ENCODE peak calls at places on chromosomes 16 and 17, in eight cellular contexts. One of them, this sample, is unnamed.
A peak's percentile ranks its signal among the peaks of the same experiment; 100 is the strongest.

GRCh38 chr17:57911834-57912673 is 43.2 kb downstream of the CUEDC1 start:
- DNase-seq in CD8-positive, alpha-beta T cell: no peak
- DNase-seq in cardiac fibroblast: peak; percentile 67
- DNase-seq in dorsolateral prefrontal cortex: peak; percentile 59
- DNase-seq in A673: peak; percentile 61
- DNase-seq in AG10803: peak; percentile 79
- DNase-seq in esophagus squamous epithelium: no peak
- DNase-seq in foreskin fibroblast: peak; percentile 63
- DNase-seq in this sample: peak; percentile 50

GRCh38 chr17:64006361-64007088 is 8.4 kb downstream of the PRR29 start:
- DNase-seq in esophagus squamous epithelium: no peak
- DNase-seq in dorsolateral prefrontal cortex: no peak
- DNase-seq in CD8-positive, alpha-beta T cell: no peak
- DNase-seq in cardiac fibroblast: peak; percentile 70
- DNase-seq in foreskin fibroblast: no peak
- DNase-seq in AG10803: no peak
- DNase-seq in A673: no peak
- DNase-seq in this sample: peak; percentile 39

GRCh38 chr17:1998426-1998784 is 26.7 kb downstream of the RTN4RL1 start:
- DNase-seq in dorsolateral prefrontal cortex: no peak
- DNase-seq in AG10803: peak; percentile 8
- DNase-seq in A673: no peak
- DNase-seq in foreskin fibroblast: peak; percentile 36
- DNase-seq in esophagus squamous epithelium: no peak
- DNase-seq in CD8-positive, alpha-beta T cell: no peak
- DNase-seq in cardiac fibroblast: no peak
- DNase-seq in this sample: no peak

GRCh38 chr17:78197147-78197830 is 10.1 kb downstream of the AFMID start:
- DNase-seq in AG10803: no peak
- DNase-seq in A673: no peak
- DNase-seq in CD8-positive, alpha-beta T cell: no peak
- DNase-seq in foreskin fibroblast: no peak
- DNase-seq in cardiac fibroblast: no peak
- DNase-seq in esophagus squamous epithelium: no peak
- DNase-seq in dorsolateral prefrontal cortex: peak; percentile 76
- DNase-seq in this sample: no peak

GRCh38 chr17:68290955-68291835 is at the start of the genes ARSG and SLC16A6:
- DNase-seq in AG10803: no peak
- DNase-seq in CD8-positive, alpha-beta T cell: peak; percentile 81
- DNase-seq in cardiac fibroblast: peak; percentile 44
- DNase-seq in esophagus squamous epithelium: no peak
- DNase-seq in foreskin fibroblast: peak; percentile 84
- DNase-seq in dorsolateral prefrontal cortex: peak; percentile 75
- DNase-seq in A673: peak; percentile 76
- DNase-seq in this sample: no peak

GRCh38 chr17:61401280-61402072 is 1.8 kb downstream of the TBX2 start:
- DNase-seq in dorsolateral prefrontal cortex: no peak
- DNase-seq in foreskin fibroblast: peak; percentile 74
- DNase-seq in A673: no peak
- DNase-seq in CD8-positive, alpha-beta T cell: no peak
- DNase-seq in cardiac fibroblast: peak; percentile 53
- DNase-seq in AG10803: no peak
- DNase-seq in esophagus squamous epithelium: no peak
- DNase-seq in this sample: no peak

GRCh38 chr17:732788-733720 is 658 bp downstream of the TLCD3A start:
- DNase-seq in A673: peak; percentile 33
- DNase-seq in CD8-positive, alpha-beta T cell: no peak
- DNase-seq in esophagus squamous epithelium: no peak
- DNase-seq in AG10803: peak; percentile 44
- DNase-seq in dorsolateral prefrontal cortex: peak; percentile 66
- DNase-seq in foreskin fibroblast: peak; percentile 67
- DNase-seq in cardiac fibroblast: peak; percentile 51
- DNase-seq in this sample: peak; percentile 44

GRCh38 chr16:68737046-68737729 is at the start of gene CDH1:
- DNase-seq in AG10803: no peak
- DNase-seq in CD8-positive, alpha-beta T cell: peak; percentile 10
- DNase-seq in esophagus squamous epithelium: no peak
- DNase-seq in A673: no peak
- DNase-seq in foreskin fibroblast: no peak
- DNase-seq in dorsolateral prefrontal cortex: no peak
- DNase-seq in cardiac fibroblast: no peak
- DNase-seq in this sample: no peak

GRCh38 chr16:4847774-4848587 is 700 bp downstream of the UBN1 start:
- DNase-seq in dorsolateral prefrontal cortex: peak; percentile 19
- DNase-seq in AG10803: peak; percentile 65
- DNase-seq in foreskin fibroblast: peak; percentile 82
- DNase-seq in CD8-positive, alpha-beta T cell: peak; percentile 13
- DNase-seq in A673: peak; percentile 70
- DNase-seq in cardiac fibroblast: peak; percentile 85
- DNase-seq in esophagus squamous epithelium: no peak
- DNase-seq in this sample: peak; percentile 85

GRCh38 chr16:67516296-67517177 is 12.1 kb upstream of the RIPOR1 start:
- DNase-seq in A673: no peak
- DNase-seq in esophagus squamous epithelium: no peak
- DNase-seq in AG10803: peak; percentile 57
- DNase-seq in dorsolateral prefrontal cortex: no peak
- DNase-seq in foreskin fibroblast: peak; percentile 66
- DNase-seq in CD8-positive, alpha-beta T cell: no peak
- DNase-seq in cardiac fibroblast: peak; percentile 32
- DNase-seq in this sample: peak; percentile 73

GRCh38 chr17:28950017-28950751 is 1.1 kb downstream of the PHF12 start:
- DNase-seq in AG10803: peak; percentile 32
- DNase-seq in CD8-positive, alpha-beta T cell: peak; percentile 40
- DNase-seq in foreskin fibroblast: peak; percentile 70
- DNase-seq in cardiac fibroblast: peak; percentile 47
- DNase-seq in esophagus squamous epithelium: no peak
- DNase-seq in dorsolateral prefrontal cortex: no peak
- DNase-seq in A673: peak; percentile 77
- DNase-seq in this sample: peak; percentile 40

GRCh38 chr17:72117748-72118587 is 2.9 kb upstream of the SOX9 start:
- DNase-seq in A673: no peak
- DNase-seq in cardiac fibroblast: no peak
- DNase-seq in AG10803: no peak
- DNase-seq in CD8-positive, alpha-beta T cell: no peak
- DNase-seq in esophagus squamous epithelium: no peak
- DNase-seq in foreskin fibroblast: peak; percentile 48
- DNase-seq in dorsolateral prefrontal cortex: no peak
- DNase-seq in this sample: no peak

GRCh38 chr17:19460695-19461094 is 49.7 kb downstream of the RNF112 start:
- DNase-seq in cardiac fibroblast: no peak
- DNase-seq in CD8-positive, alpha-beta T cell: no peak
- DNase-seq in esophagus squamous epithelium: no peak
- DNase-seq in AG10803: peak; percentile 11
- DNase-seq in foreskin fibroblast: peak; percentile 24
- DNase-seq in dorsolateral prefrontal cortex: no peak
- DNase-seq in A673: no peak
- DNase-seq in this sample: peak; percentile 38

GRCh38 chr17:47978324-47978723 is 7.4 kb downstream of the CDK5RAP3 start:
- DNase-seq in esophagus squamous epithelium: no peak
- DNase-seq in dorsolateral prefrontal cortex: peak; percentile 26
- DNase-seq in CD8-positive, alpha-beta T cell: peak; percentile 11
- DNase-seq in AG10803: peak; percentile 56
- DNase-seq in foreskin fibroblast: peak; percentile 76
- DNase-seq in A673: peak; percentile 82
- DNase-seq in cardiac fibroblast: peak; percentile 69
- DNase-seq in this sample: peak; percentile 54

DNA sequence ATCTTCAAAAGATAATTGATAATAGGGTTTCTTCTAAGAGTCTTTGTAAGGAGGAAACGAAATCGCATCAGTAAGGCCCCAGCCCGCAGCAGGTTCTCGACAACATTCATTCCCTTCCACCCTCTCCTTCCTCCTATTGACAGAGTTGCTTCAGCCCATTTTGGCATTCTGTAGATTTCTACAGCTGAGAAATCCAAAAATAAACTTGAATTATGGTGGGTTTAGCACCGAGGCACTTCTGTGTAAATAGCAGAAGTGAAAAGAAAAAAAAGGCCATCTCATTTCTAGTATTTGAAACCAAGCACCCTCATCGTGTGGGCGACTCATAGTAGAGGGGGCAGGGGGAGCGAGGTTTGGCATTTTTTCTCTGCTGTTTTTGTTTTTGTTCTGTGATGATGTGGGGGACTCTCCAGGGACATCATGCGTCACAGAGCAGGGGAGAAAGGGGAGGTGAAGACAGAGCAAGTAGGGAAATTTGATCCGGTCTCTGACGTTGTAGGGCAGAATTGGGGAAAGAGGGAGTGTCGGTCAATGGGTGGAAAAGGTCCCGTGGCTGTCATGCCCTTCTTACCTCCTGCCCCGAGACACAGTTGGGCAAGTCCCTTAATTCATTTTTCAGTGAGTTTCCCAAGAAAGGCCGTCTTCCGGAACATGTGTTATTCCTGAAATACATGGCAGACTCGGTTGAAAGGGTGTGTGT is 33.8 kb upstream of the CCR7 start:
- DNase-seq in foreskin fibroblast: no peak
- DNase-seq in CD8-positive, alpha-beta T cell: peak; percentile 48
- DNase-seq in A673: no peak
- DNase-seq in dorsolateral prefrontal cortex: no peak
- DNase-seq in AG10803: no peak
- DNase-seq in cardiac fibroblast: peak; percentile 87
- DNase-seq in esophagus squamous epithelium: no peak
- DNase-seq in this sample: peak; percentile 97
- H3K4me3 ChIP-seq in foreskin fibroblast: no peak overlapping the region
- H3K4me3 ChIP-seq in CD8-positive, alpha-beta T cell: peak overlapping the region; percentile 20
- H3K4me3 ChIP-seq in A673: no peak overlapping the region
- H3K4me3 ChIP-seq in dorsolateral prefrontal cortex: no peak overlapping the region
- H3K4me3 ChIP-seq in AG10803: no peak overlapping the region
- H3K4me3 ChIP-seq in cardiac fibroblast: no peak overlapping the region
- H3K4me3 ChIP-seq in esophagus squamous epithelium: no peak overlapping the region
- H3K4me3 ChIP-seq in this sample: no peak overlapping the region

GRCh38 chr17:11622468-11622867 is 24.2 kb downstream of the DNAH9 start:
- DNase-seq in CD8-positive, alpha-beta T cell: no peak
- DNase-seq in dorsolateral prefrontal cortex: no peak
- DNase-seq in foreskin fibroblast: no peak
- DNase-seq in cardiac fibroblast: no peak
- DNase-seq in AG10803: no peak
- DNase-seq in esophagus squamous epithelium: no peak
- DNase-seq in A673: no peak
- DNase-seq in this sample: no peak
- TF ChIP-seq CTCF in CD8-positive, alpha-beta T cell: no peak
- TF ChIP-seq CTCF in dorsolateral prefrontal cortex: no peak
- TF ChIP-seq CTCF in foreskin fibroblast: no peak
- TF ChIP-seq CTCF in cardiac fibroblast: no peak
- TF ChIP-seq CTCF in AG10803: no peak
- TF ChIP-seq CTCF in esophagus squamous epithelium: no peak
- TF ChIP-seq CTCF in A673: no peak
- TF ChIP-seq CTCF in this sample: no peak

GRCh38 chr17:74558882-74559519 is 8.3 kb downstream of the CD300H start:
- DNase-seq in A673: no peak
- DNase-seq in cardiac fibroblast: no peak
- DNase-seq in CD8-positive, alpha-beta T cell: no peak
- DNase-seq in esophagus squamous epithelium: no peak
- DNase-seq in foreskin fibroblast: no peak
- DNase-seq in dorsolateral prefrontal cortex: no peak
- DNase-seq in AG10803: no peak
- DNase-seq in this sample: no peak
- H3K4me3 ChIP-seq in A673: no peak overlapping the region
- H3K4me3 ChIP-seq in cardiac fibroblast: no peak overlapping the region
- H3K4me3 ChIP-seq in CD8-positive, alpha-beta T cell: no peak overlapping the region
- H3K4me3 ChIP-seq in esophagus squamous epithelium: no peak overlapping the region
- H3K4me3 ChIP-seq in foreskin fibroblast: no peak overlapping the region
- H3K4me3 ChIP-seq in dorsolateral prefrontal cortex: no peak overlapping the region
- H3K4me3 ChIP-seq in AG10803: no peak overlapping the region
- H3K4me3 ChIP-seq in this sample: no peak overlapping the region

DNA sequence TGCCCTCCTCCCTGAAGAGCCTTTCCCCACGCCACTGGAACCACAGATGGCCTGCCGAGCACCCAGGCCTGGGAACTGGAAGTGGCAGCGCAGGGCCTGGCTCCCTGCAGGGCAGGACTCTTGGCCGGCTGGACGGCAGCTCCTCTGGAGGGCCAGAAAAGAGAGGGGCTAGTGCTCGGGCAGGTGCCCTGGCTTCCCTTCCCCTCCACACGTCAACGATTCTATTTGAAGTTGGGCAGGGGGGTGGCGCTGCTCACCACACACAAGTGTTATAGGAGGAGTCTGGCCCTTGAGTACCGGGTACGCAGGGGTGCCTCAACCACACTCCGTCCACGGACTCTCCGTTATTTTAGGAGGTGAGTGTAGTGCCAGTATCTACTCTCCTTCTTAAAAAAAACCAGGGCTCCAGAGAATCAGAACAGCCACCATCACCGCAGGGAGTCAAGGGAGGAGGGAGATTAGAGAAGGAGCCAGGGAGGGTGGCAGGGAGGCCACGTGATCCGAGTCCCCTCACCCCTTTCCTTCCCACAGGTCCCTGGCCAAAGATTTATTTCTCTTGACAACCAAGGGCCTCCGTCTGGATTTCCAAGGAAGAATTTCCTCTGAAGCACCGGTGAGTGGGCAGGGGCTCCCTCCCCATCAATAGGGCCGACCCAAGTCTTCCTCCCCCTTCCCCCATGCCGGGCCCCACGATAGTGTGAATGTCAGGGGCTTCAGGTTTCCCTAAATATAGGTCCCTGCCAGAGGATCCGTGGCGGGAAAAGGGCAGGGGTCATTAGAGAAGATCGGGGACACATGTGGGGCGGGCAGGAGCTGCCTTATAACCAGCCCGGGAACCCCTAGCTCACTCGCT is 1.4 kb upstream of the ALDOA start:
- DNase-seq in dorsolateral prefrontal cortex: peak; percentile 74
- DNase-seq in esophagus squamous epithelium: no peak
- DNase-seq in CD8-positive, alpha-beta T cell: peak; percentile 57
- DNase-seq in cardiac fibroblast: peak; percentile 39
- DNase-seq in foreskin fibroblast: peak; percentile 70
- DNase-seq in AG10803: no peak
- DNase-seq in A673: peak; percentile 83
- DNase-seq in this sample: peak; percentile 41
- TF ChIP-seq CTCF in dorsolateral prefrontal cortex: peak; percentile 48
- TF ChIP-seq CTCF in esophagus squamous epithelium: peak; percentile 33
- TF ChIP-seq CTCF in CD8-positive, alpha-beta T cell: peak; percentile 20
- TF ChIP-seq CTCF in cardiac fibroblast: peak; percentile 5
- TF ChIP-seq CTCF in foreskin fibroblast: no peak
- TF ChIP-seq CTCF in AG10803: peak; percentile 18
- TF ChIP-seq CTCF in A673: peak; percentile 41
- TF ChIP-seq CTCF in this sample: no peak

DNA sequence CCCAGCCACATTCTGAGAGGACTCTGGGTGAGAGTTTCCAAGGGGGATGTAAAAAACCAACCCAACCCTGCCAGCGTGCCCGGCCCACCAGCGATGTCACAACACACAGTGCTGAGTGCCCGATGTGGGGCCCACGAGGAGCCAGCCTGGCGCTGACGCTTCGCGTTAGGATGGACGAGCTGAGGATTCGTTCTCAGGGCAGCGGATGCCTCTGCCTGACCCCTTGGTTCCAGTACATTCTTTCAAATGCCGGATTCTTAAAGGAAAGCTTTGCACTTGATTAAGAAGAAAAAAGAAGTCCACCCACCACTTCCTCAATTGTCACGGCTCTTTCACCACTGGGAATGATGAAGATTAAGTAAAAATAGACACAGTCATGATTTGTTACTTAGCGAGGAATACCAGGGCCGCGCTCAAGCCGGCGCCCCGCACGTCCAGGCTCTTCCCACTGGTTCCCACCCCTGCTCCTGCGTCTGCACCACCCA is 79.4 kb downstream of the IRF8 start:
- DNase-seq in esophagus squamous epithelium: no peak
- DNase-seq in AG10803: no peak
- DNase-seq in A673: peak; percentile 74
- DNase-seq in foreskin fibroblast: no peak
- DNase-seq in dorsolateral prefrontal cortex: no peak
- DNase-seq in cardiac fibroblast: no peak
- DNase-seq in CD8-positive, alpha-beta T cell: no peak
- DNase-seq in this sample: no peak
- H3K4me3 ChIP-seq in esophagus squamous epithelium: no peak overlapping the region
- H3K4me3 ChIP-seq in AG10803: no peak overlapping the region
- H3K4me3 ChIP-seq in A673: no peak overlapping the region
- H3K4me3 ChIP-seq in foreskin fibroblast: no peak overlapping the region
- H3K4me3 ChIP-seq in dorsolateral prefrontal cortex: no peak overlapping the region
- H3K4me3 ChIP-seq in cardiac fibroblast: no peak overlapping the region
- H3K4me3 ChIP-seq in CD8-positive, alpha-beta T cell: no peak overlapping the region
- H3K4me3 ChIP-seq in this sample: no peak overlapping the region

GRCh38 chr17:27747462-27748359 is 52.6 kb downstream of the NOS2 start:
- DNase-seq in dorsolateral prefrontal cortex: no peak
- DNase-seq in foreskin fibroblast: no peak
- DNase-seq in A673: peak; percentile 10
- DNase-seq in cardiac fibroblast: no peak
- DNase-seq in CD8-positive, alpha-beta T cell: no peak
- DNase-seq in AG10803: no peak
- DNase-seq in esophagus squamous epithelium: no peak
- DNase-seq in this sample: no peak
- TF ChIP-seq CTCF in dorsolateral prefrontal cortex: no peak
- TF ChIP-seq CTCF in foreskin fibroblast: peak; percentile 6
- TF ChIP-seq CTCF in A673: peak; percentile 36
- TF ChIP-seq CTCF in cardiac fibroblast: peak; percentile 30
- TF ChIP-seq CTCF in CD8-positive, alpha-beta T cell: no peak
- TF ChIP-seq CTCF in AG10803: peak; percentile 34
- TF ChIP-seq CTCF in esophagus squamous epithelium: no peak
- TF ChIP-seq CTCF in this sample: peak; percentile 35